ENCODE peak calls at places on chromosomes 7 and 10, in four cellular contexts. One of them, this sample, is unnamed.

GRCh38 chr7:142372727-142373126 is 114.9 kb upstream of the PRSS58 start:
- DNase-seq in heart left ventricle: no peak
- DNase-seq in astrocyte of the spinal cord: no peak
- DNase-seq in pancreas: no peak
- DNase-seq in this sample: no peak

GRCh38 chr10:124743188-124744046 is 761 bp downstream of the FAM53B start:
- DNase-seq in heart left ventricle: no peak
- DNase-seq in astrocyte of the spinal cord: peak
- DNase-seq in pancreas: peak
- DNase-seq in this sample: peak

GRCh38 chr7:74283858-74284447 is 5.3 kb upstream of the CLIP2 start:
- DNase-seq in heart left ventricle: no peak
- DNase-seq in astrocyte of the spinal cord: no peak
- DNase-seq in pancreas: no peak
- DNase-seq in this sample: no peak

GRCh38 chr10:124688366-124688765 is 55.8 kb downstream of the FAM53B start:
- DNase-seq in astrocyte of the spinal cord: no peak
- DNase-seq in pancreas: no peak
- DNase-seq in heart left ventricle: no peak
- DNase-seq in this sample: no peak

GRCh38 chr7:159070422-159071148 is 74.1 kb downstream of the VIPR2 start:
- DNase-seq in pancreas: no peak
- DNase-seq in heart left ventricle: peak
- DNase-seq in astrocyte of the spinal cord: peak
- DNase-seq in this sample: no peak

GRCh38 chr10:6781133-6781770 is 201.2 kb upstream of the PRKCQ start:
- DNase-seq in heart left ventricle: no peak
- DNase-seq in astrocyte of the spinal cord: no peak
- DNase-seq in pancreas: no peak
- DNase-seq in this sample: peak

GRCh38 chr10:75165684-75166622 is 44.6 kb upstream of the VDAC2 start:
- DNase-seq in pancreas: no peak
- DNase-seq in astrocyte of the spinal cord: peak
- DNase-seq in heart left ventricle: no peak
- DNase-seq in this sample: peak

GRCh38 chr10:43040482-43041256 is 36.2 kb upstream of the RET start:
- DNase-seq in heart left ventricle: no peak
- DNase-seq in pancreas: no peak
- DNase-seq in astrocyte of the spinal cord: no peak
- DNase-seq in this sample: no peak

GRCh38 chr7:130210181-130210935 is 2.7 kb downstream of the SSMEM1 start:
- DNase-seq in astrocyte of the spinal cord: peak
- DNase-seq in pancreas: no peak
- DNase-seq in heart left ventricle: no peak
- DNase-seq in this sample: peak

GRCh38 chr7:132402751-132403245 is 173.5 kb downstream of the PLXNA4 start:
- DNase-seq in astrocyte of the spinal cord: peak
- DNase-seq in heart left ventricle: peak
- DNase-seq in pancreas: no peak
- DNase-seq in this sample: peak

GRCh38 chr10:22993314-22993713 is 65.5 kb downstream of the ARMC3 start:
- DNase-seq in heart left ventricle: no peak
- DNase-seq in astrocyte of the spinal cord: no peak
- DNase-seq in pancreas: no peak
- DNase-seq in this sample: no peak

GRCh38 chr10:17425584-17426262 is 28.7 kb downstream of the ST8SIA6 start:
- DNase-seq in astrocyte of the spinal cord: no peak
- DNase-seq in pancreas: no peak
- DNase-seq in heart left ventricle: no peak
- DNase-seq in this sample: no peak

GRCh38 chr10:124539935-124540641 is 78.5 kb downstream of the LHPP start:
- DNase-seq in heart left ventricle: peak
- DNase-seq in astrocyte of the spinal cord: peak
- DNase-seq in pancreas: peak
- DNase-seq in this sample: peak

GRCh38 chr10:124677871-124678565 is 66.2 kb downstream of the FAM53B start:
- DNase-seq in heart left ventricle: peak
- DNase-seq in pancreas: no peak
- DNase-seq in astrocyte of the spinal cord: no peak
- DNase-seq in this sample: peak

GRCh38 chr7:152430857-152431256 is 4.9 kb downstream of the KMT2C start:
- DNase-seq in heart left ventricle: no peak
- DNase-seq in pancreas: no peak
- DNase-seq in astrocyte of the spinal cord: no peak
- DNase-seq in this sample: no peak

GRCh38 chr10:114684085-114684821 is 26.2 kb upstream of the ABLIM1 start:
- DNase-seq in astrocyte of the spinal cord: peak
- DNase-seq in heart left ventricle: peak
- DNase-seq in pancreas: peak
- DNase-seq in this sample: peak

GRCh38 chr7:112422842-112423496 is 27.3 kb upstream of the IFRD1 start:
- DNase-seq in astrocyte of the spinal cord: peak
- DNase-seq in heart left ventricle: peak
- DNase-seq in pancreas: peak
- DNase-seq in this sample: peak

GRCh38 chr7:135334830-135335543 is 101.3 kb downstream of the STRA8 start:
- DNase-seq in astrocyte of the spinal cord: no peak
- DNase-seq in heart left ventricle: no peak
- DNase-seq in pancreas: peak
- DNase-seq in this sample: no peak

GRCh38 chr7:135337506-135337905 is 103.9 kb downstream of the STRA8 start:
- DNase-seq in astrocyte of the spinal cord: no peak
- DNase-seq in pancreas: no peak
- DNase-seq in heart left ventricle: no peak
- DNase-seq in this sample: no peak

GRCh38 chr7:135338151-135338550 is 104.5 kb downstream of the STRA8 start:
- DNase-seq in pancreas: no peak
- DNase-seq in heart left ventricle: no peak
- DNase-seq in astrocyte of the spinal cord: no peak
- DNase-seq in this sample: no peak

GRCh38 chr7:135333946-135334345 is 100.3 kb downstream of the STRA8 start:
- DNase-seq in astrocyte of the spinal cord: no peak
- DNase-seq in heart left ventricle: no peak
- DNase-seq in pancreas: no peak
- DNase-seq in this sample: no peak

GRCh38 chr7:135335628-135336139 is 102.0 kb downstream of the STRA8 start:
- DNase-seq in heart left ventricle: peak
- DNase-seq in pancreas: peak
- DNase-seq in astrocyte of the spinal cord: peak
- DNase-seq in this sample: peak
- TF ChIP-seq CTCF in heart left ventricle: peak
- TF ChIP-seq CTCF in pancreas: peak
- TF ChIP-seq CTCF in astrocyte of the spinal cord: peak
- TF ChIP-seq CTCF in this sample: peak

DNA sequence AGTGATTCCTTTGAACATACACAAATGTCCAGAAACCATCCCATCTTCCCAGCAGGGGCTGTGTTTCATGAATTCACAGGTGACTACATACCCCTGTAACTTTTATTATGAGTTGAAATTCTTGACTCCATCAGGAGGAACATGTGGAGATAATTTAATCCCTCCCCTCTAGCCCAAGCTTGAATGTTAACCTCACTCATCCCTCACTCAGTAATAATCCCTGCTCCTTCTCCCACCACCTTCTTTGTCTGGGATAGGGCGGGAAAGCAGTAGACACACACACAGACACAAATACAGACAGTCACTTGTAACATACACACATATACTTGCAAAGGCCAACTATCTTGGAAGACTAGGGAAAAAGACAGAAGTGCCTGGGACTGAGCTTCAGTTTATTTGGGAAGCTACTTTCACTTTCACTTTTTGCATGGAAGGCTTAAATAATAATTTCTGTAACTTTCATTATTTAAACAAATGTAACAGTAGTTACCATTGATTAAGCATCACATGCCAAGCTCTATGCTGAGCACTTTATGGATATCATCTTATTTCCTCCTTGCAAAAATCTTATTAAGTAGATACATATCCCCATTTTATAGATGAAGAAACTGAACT is 7.3 kb downstream of the AASS start:
- DNase-seq in pancreas: no peak
- DNase-seq in heart left ventricle: no peak
- DNase-seq in astrocyte of the spinal cord: peak
- DNase-seq in this sample: peak
- H3K4me3 ChIP-seq in pancreas: no peak
- H3K4me3 ChIP-seq in heart left ventricle: peak
- H3K4me3 ChIP-seq in astrocyte of the spinal cord: peak
- H3K4me3 ChIP-seq in this sample: peak

DNA sequence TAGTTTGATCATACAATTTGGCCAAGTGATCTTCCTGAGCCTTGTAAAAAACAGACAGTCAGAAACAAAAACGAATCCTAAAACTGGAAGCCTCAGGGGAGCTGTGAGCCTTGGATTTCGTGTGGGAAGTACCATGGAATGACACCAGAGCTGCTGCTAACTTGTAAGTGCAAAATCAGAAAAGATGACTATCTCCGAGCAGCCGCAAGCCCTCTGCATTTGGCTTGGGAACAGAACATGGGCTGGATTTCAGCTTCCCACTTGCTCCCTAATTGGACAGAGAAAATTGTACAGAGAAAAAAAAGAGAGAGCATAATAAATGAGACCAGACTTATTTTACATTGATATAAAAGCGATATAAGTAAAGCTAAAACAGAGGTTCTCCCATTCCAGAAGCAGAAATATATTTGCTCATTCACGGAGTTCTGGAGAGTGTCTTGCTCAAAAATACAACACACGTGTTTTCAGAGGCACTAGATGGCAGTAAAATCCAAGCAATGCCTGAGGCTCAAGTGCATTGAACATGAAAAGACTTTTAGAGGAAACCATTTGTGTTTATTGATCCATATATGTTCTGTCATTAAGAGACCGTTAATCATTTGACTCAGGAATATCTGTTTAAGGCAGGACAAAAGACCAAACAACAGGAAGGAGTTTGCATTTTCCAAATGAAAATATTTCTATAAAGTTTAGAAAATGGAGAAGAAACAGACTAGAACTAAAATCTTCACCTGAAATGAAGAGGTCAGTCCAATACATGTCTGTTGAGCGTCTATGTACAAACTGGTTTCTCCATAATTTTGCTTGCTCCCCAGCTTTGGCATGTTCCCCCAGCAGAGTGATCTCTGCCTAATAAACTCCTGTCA is 78.3 kb upstream of the SLC26A5 start:
- DNase-seq in astrocyte of the spinal cord: peak
- DNase-seq in heart left ventricle: no peak
- DNase-seq in pancreas: no peak
- DNase-seq in this sample: peak
- TF ChIP-seq CTCF in astrocyte of the spinal cord: peak
- TF ChIP-seq CTCF in heart left ventricle: peak
- TF ChIP-seq CTCF in pancreas: peak
- TF ChIP-seq CTCF in this sample: peak

GRCh38 chr7:117587931-117588330 is 108.1 kb downstream of the CFTR start:
- DNase-seq in heart left ventricle: no peak
- DNase-seq in pancreas: no peak
- DNase-seq in astrocyte of the spinal cord: no peak
- DNase-seq in this sample: no peak
- H3K4me3 ChIP-seq in heart left ventricle: no peak
- H3K4me3 ChIP-seq in pancreas: no peak
- H3K4me3 ChIP-seq in astrocyte of the spinal cord: no peak
- H3K4me3 ChIP-seq in this sample: no peak

GRCh38 chr10:28988980-28989379 is 299.9 kb upstream of the LYZL1 start:
- DNase-seq in astrocyte of the spinal cord: no peak
- DNase-seq in pancreas: no peak
- DNase-seq in heart left ventricle: no peak
- DNase-seq in this sample: no peak
- TF ChIP-seq CTCF in astrocyte of the spinal cord: no peak
- TF ChIP-seq CTCF in pancreas: no peak
- TF ChIP-seq CTCF in heart left ventricle: no peak
- TF ChIP-seq CTCF in this sample: no peak

GRCh38 chr10:21529236-21529910 is 3.9 kb upstream of the SKIDA1 start:
- DNase-seq in pancreas: no peak
- DNase-seq in astrocyte of the spinal cord: no peak
- DNase-seq in heart left ventricle: no peak
- DNase-seq in this sample: no peak
- H3K4me3 ChIP-seq in pancreas: no peak
- H3K4me3 ChIP-seq in astrocyte of the spinal cord: no peak
- H3K4me3 ChIP-seq in heart left ventricle: peak
- H3K4me3 ChIP-seq in this sample: no peak

GRCh38 chr7:94154182-94154581 is 150.0 kb upstream of the BET1 start:
- DNase-seq in astrocyte of the spinal cord: no peak
- DNase-seq in pancreas: no peak
- DNase-seq in heart left ventricle: no peak
- DNase-seq in this sample: no peak

GRCh38 chr7:94149776-94150545 is 145.8 kb upstream of the BET1 start:
- DNase-seq in pancreas: no peak
- DNase-seq in astrocyte of the spinal cord: no peak
- DNase-seq in heart left ventricle: no peak
- DNase-seq in this sample: no peak

GRCh38 chr7:94154858-94155257 is 150.7 kb upstream of the BET1 start:
- DNase-seq in astrocyte of the spinal cord: no peak
- DNase-seq in pancreas: no peak
- DNase-seq in heart left ventricle: no peak
- DNase-seq in this sample: no peak
- TF ChIP-seq CTCF in astrocyte of the spinal cord: no peak
- TF ChIP-seq CTCF in pancreas: no peak
- TF ChIP-seq CTCF in heart left ventricle: no peak
- TF ChIP-seq CTCF in this sample: no peak

This sample was measured in fibroblast of villous mesenchyme.